ENCODE peak calls at places on chromosomes 13 and 19, in eight cellular contexts. One of them, this sample, is unnamed.

GRCh38 chr19:29263305-29264080 is 50.5 kb upstream of the UQCRFS1 start:
- DNase-seq in EH: peak
- DNase-seq in DMS 273 treated with DMSO at 0.1 percent for 48 hours: no peak
- DNase-seq in NCI-H526: peak
- DNase-seq in stimulated activated CD8-positive, alpha-beta memory T cell treated with anti-CD3 and anti-CD28 coated beads, Interleukin-2, amount 100 ng/mL, for 48 hours: peak
- DNase-seq in left ventricle myocardium inferior: peak
- DNase-seq in GM23338: peak
- DNase-seq in breast epithelium: no peak
- DNase-seq in this sample: peak

GRCh38 chr13:106246817-106247216 is 288.6 kb downstream of the EFNB2 start:
- DNase-seq in EH: no peak
- DNase-seq in left ventricle myocardium inferior: no peak
- DNase-seq in stimulated activated CD8-positive, alpha-beta memory T cell treated with anti-CD3 and anti-CD28 coated beads, Interleukin-2, amount 100 ng/mL, for 48 hours: no peak
- DNase-seq in NCI-H526: no peak
- DNase-seq in DMS 273 treated with DMSO at 0.1 percent for 48 hours: no peak
- DNase-seq in breast epithelium: no peak
- DNase-seq in GM23338: no peak
- DNase-seq in this sample: no peak

GRCh38 chr19:29285878-29286277 is 72.9 kb upstream of the UQCRFS1 start:
- DNase-seq in EH: no peak
- DNase-seq in NCI-H526: peak
- DNase-seq in GM23338: peak
- DNase-seq in stimulated activated CD8-positive, alpha-beta memory T cell treated with anti-CD3 and anti-CD28 coated beads, Interleukin-2, amount 100 ng/mL, for 48 hours: no peak
- DNase-seq in left ventricle myocardium inferior: no peak
- DNase-seq in breast epithelium: no peak
- DNase-seq in DMS 273 treated with DMSO at 0.1 percent for 48 hours: no peak
- DNase-seq in this sample: no peak

GRCh38 chr19:45825917-45826893 is 11.1 kb upstream of the RSPH6A start:
- DNase-seq in GM23338: no peak
- DNase-seq in NCI-H526: no peak
- DNase-seq in stimulated activated CD8-positive, alpha-beta memory T cell treated with anti-CD3 and anti-CD28 coated beads, Interleukin-2, amount 100 ng/mL, for 48 hours: no peak
- DNase-seq in EH: no peak
- DNase-seq in DMS 273 treated with DMSO at 0.1 percent for 48 hours: no peak
- DNase-seq in left ventricle myocardium inferior: no peak
- DNase-seq in breast epithelium: no peak
- DNase-seq in this sample: no peak

GRCh38 chr13:80082396-80083096 is 258.4 kb downstream of the SPRY2 start:
- DNase-seq in GM23338: no peak
- DNase-seq in stimulated activated CD8-positive, alpha-beta memory T cell treated with anti-CD3 and anti-CD28 coated beads, Interleukin-2, amount 100 ng/mL, for 48 hours: no peak
- DNase-seq in DMS 273 treated with DMSO at 0.1 percent for 48 hours: no peak
- DNase-seq in EH: peak
- DNase-seq in NCI-H526: no peak
- DNase-seq in left ventricle myocardium inferior: no peak
- DNase-seq in breast epithelium: no peak
- DNase-seq in this sample: no peak

GRCh38 chr13:38957794-38958592 is 32.6 kb downstream of the STOML3 start:
- DNase-seq in GM23338: no peak
- DNase-seq in stimulated activated CD8-positive, alpha-beta memory T cell treated with anti-CD3 and anti-CD28 coated beads, Interleukin-2, amount 100 ng/mL, for 48 hours: no peak
- DNase-seq in DMS 273 treated with DMSO at 0.1 percent for 48 hours: no peak
- DNase-seq in NCI-H526: no peak
- DNase-seq in breast epithelium: no peak
- DNase-seq in EH: no peak
- DNase-seq in left ventricle myocardium inferior: no peak
- DNase-seq in this sample: no peak

GRCh38 chr19:2820112-2820702 is 539 bp downstream of the ZNF554 start:
- DNase-seq in DMS 273 treated with DMSO at 0.1 percent for 48 hours: no peak
- DNase-seq in EH: peak
- DNase-seq in GM23338: peak
- DNase-seq in stimulated activated CD8-positive, alpha-beta memory T cell treated with anti-CD3 and anti-CD28 coated beads, Interleukin-2, amount 100 ng/mL, for 48 hours: no peak
- DNase-seq in NCI-H526: peak
- DNase-seq in breast epithelium: no peak
- DNase-seq in left ventricle myocardium inferior: no peak
- DNase-seq in this sample: peak

GRCh38 chr13:33639158-33639557 is 178.8 kb upstream of the RFC3 start:
- DNase-seq in DMS 273 treated with DMSO at 0.1 percent for 48 hours: no peak
- DNase-seq in EH: peak
- DNase-seq in GM23338: no peak
- DNase-seq in left ventricle myocardium inferior: no peak
- DNase-seq in NCI-H526: no peak
- DNase-seq in stimulated activated CD8-positive, alpha-beta memory T cell treated with anti-CD3 and anti-CD28 coated beads, Interleukin-2, amount 100 ng/mL, for 48 hours: no peak
- DNase-seq in breast epithelium: no peak
- DNase-seq in this sample: no peak

GRCh38 chr19:30034321-30034720 is 92.3 kb downstream of the URI1 start:
- DNase-seq in DMS 273 treated with DMSO at 0.1 percent for 48 hours: no peak
- DNase-seq in breast epithelium: no peak
- DNase-seq in stimulated activated CD8-positive, alpha-beta memory T cell treated with anti-CD3 and anti-CD28 coated beads, Interleukin-2, amount 100 ng/mL, for 48 hours: no peak
- DNase-seq in GM23338: no peak
- DNase-seq in left ventricle myocardium inferior: no peak
- DNase-seq in NCI-H526: no peak
- DNase-seq in EH: no peak
- DNase-seq in this sample: no peak

GRCh38 chr19:33242911-33243310 is 17.3 kb upstream of the SLC7A10 start:
- DNase-seq in breast epithelium: no peak
- DNase-seq in EH: no peak
- DNase-seq in left ventricle myocardium inferior: no peak
- DNase-seq in NCI-H526: no peak
- DNase-seq in DMS 273 treated with DMSO at 0.1 percent for 48 hours: no peak
- DNase-seq in stimulated activated CD8-positive, alpha-beta memory T cell treated with anti-CD3 and anti-CD28 coated beads, Interleukin-2, amount 100 ng/mL, for 48 hours: no peak
- DNase-seq in GM23338: no peak
- DNase-seq in this sample: no peak